ENCODE peak calls at places on chromosomes 3 and 15, in seven cellular contexts. A is retina; U is IMR-90; J is stimulated activated CD4-positive, alpha-beta T cell treated with anti-CD3 and anti-CD28 coated beads, TNF-alpha, amount 100 ng/mL, for 24 hours; T is renal cortical epithelial cell; E is cardiac fibroblast; H is NCI-H748 treated with DMSO at 0.1 percent for 48 hours. Z is an unnamed sample.

GRCh38 chr3:193614430-193614829 is 21.4 kb downstream of the OPA1 start:
- DNase-seq in J (no peak), T (no peak), A (no peak), E (no peak), U (no peak), H (no peak), Z (no peak)

GRCh38 chr3:99852851-99853250 is 35.2 kb downstream of the CMSS1 start:
- DNase-seq in U (no peak), H (no peak), A (no peak), E (peak; percentile 12), J (no peak), T (no peak), Z (no peak)

GRCh38 chr3:86245360-86245759 is 745.6 kb downstream of the VGLL3 start:
- DNase-seq in H (no peak), U (no peak), A (no peak), J (no peak), T (no peak), E (no peak), Z (peak; percentile 1)

GRCh38 chr15:100094127-100094510 is 247.7 kb downstream of the ADAMTS17 start:
- DNase-seq in J (no peak), T (no peak), A (no peak), U (no peak), E (no peak), H (no peak), Z (no peak)

GRCh38 chr15:60370804-60371700 is 26.7 kb downstream of the ANXA2 start:
- DNase-seq in A (no peak), H (no peak), T (peak; percentile 99), U (peak; percentile 99), E (peak; percentile 98), J (no peak), Z (peak; percentile 99)

GRCh38 chr3:171181907-171182690 is 155.6 kb upstream of the SLC2A2 start:
- DNase-seq in J (no peak), U (peak; percentile 57), E (peak; percentile 69), T (peak; percentile 66), H (no peak), A (no peak), Z (peak; percentile 60)

GRCh38 chr3:186635532-186635931 is 4.7 kb upstream of the FETUB start:
- DNase-seq in E (no peak), T (no peak), J (no peak), A (no peak), U (no peak), H (no peak), Z (no peak)

GRCh38 chr3:106428565-106428994 is 559.8 kb upstream of the CBLB start:
- DNase-seq in J (no peak), U (peak; percentile 100), H (no peak), E (peak; percentile 97), A (no peak), T (peak; percentile 100), Z (peak; percentile 99)

GRCh38 chr3:30438121-30438520 is 168.3 kb upstream of the TGFBR2 start:
- DNase-seq in J (no peak), E (no peak), H (no peak), T (peak; percentile 55), A (no peak), U (no peak), Z (peak; percentile 31)

GRCh38 chr15:27095809-27096580 is 125.0 kb downstream of the GABRG3 start:
- DNase-seq in H (peak; percentile 8), J (no peak), A (no peak), T (peak; percentile 3), U (no peak), E (no peak), Z (peak; percentile 51)

GRCh38 chr3:197394464-197395321 is 96.3 kb upstream of the DLG1 start:
- DNase-seq in A (no peak), H (no peak), T (peak; percentile 92), U (peak; percentile 99), J (no peak), E (peak; percentile 97), Z (peak; percentile 95)

GRCh38 chr3:198090795-198091194 is 130.8 kb downstream of the LMLN start:
- DNase-seq in T (no peak), U (no peak), E (no peak), J (no peak), H (no peak), A (no peak), Z (no peak)

GRCh38 chr3:10968390-10968789 is 24.2 kb upstream of the SLC6A1 start:
- DNase-seq in A (peak; percentile 75), U (no peak), T (no peak), H (no peak), J (no peak), E (no peak), Z (no peak)

GRCh38 chr15:77173487-77173886 is 102.6 kb upstream of the TSPAN3 start:
- DNase-seq in H (no peak), A (no peak), T (peak; percentile 44), U (no peak), E (no peak), J (no peak), Z (no peak)

GRCh38 chr3:67897686-67898336 is 243.4 kb upstream of the SUCLG2 start:
- DNase-seq in U (no peak), E (no peak), A (peak; percentile 2), J (no peak), H (no peak), T (no peak), Z (no peak)

GRCh38 chr3:49671291-49672288 is 2.6 kb upstream of the APEH start:
- DNase-seq in T (peak; percentile 56), A (peak; percentile 91), J (peak; percentile 54), H (no peak), U (peak; percentile 53), E (peak; percentile 70), Z (peak; percentile 80)

GRCh38 chr3:150613034-150613433 is 9.9 kb downstream of the SELENOT start:
- DNase-seq in J (no peak), A (no peak), H (no peak), T (no peak), U (no peak), E (no peak), Z (no peak)

GRCh38 chr3:129016725-129017530 is 15.8 kb downstream of the EFCC1 start:
- DNase-seq in H (no peak), U (peak; percentile 37), E (no peak), A (no peak), T (no peak), J (no peak), Z (no peak)

GRCh38 chr3:69541823-69542264 is 156.0 kb upstream of the FRMD4B start:
- DNase-seq in H (no peak), A (no peak), T (no peak), E (peak; percentile 7), J (no peak), U (no peak), Z (peak; percentile 12)

GRCh38 chr15:62920569-62921502 is 121.7 kb upstream of the TPM1 start:
- DNase-seq in J (no peak), E (peak; percentile 85), A (no peak), T (peak; percentile 60), U (peak; percentile 63), H (no peak), Z (no peak)

GRCh38 chr3:58009749-58010535 is 1.7 kb downstream of the FLNB start:
- DNase-seq in H (no peak), J (no peak), T (no peak), E (no peak), A (peak; percentile 28), U (no peak), Z (peak; percentile 82)

GRCh38 chr3:111369953-111370352 is 172.0 kb upstream of the CD96 start:
- DNase-seq in U (no peak), A (no peak), H (no peak), J (no peak), E (no peak), T (peak; percentile 56), Z (peak; percentile 53)

Z was measured in kidney tubule cell.